ENCODE peak calls at places on chromosomes 7 and 10, in five cellular contexts. P is A673; C is CD8-positive, alpha-beta memory T cell; M is heart right ventricle; L is neuronal stem cell. Z is an unnamed sample. For H3K4me1, the result is how much of the 10 kb centered on the place peaks cover.

GRCh38 chr10:43316988-43317387 is 50.1 kb upstream of the RASGEF1A start:
- DNase-seq in P (no peak), C (no peak), M (no peak), L (no peak), Z (no peak)

GRCh38 chr7:24979470-24979862 is 512 bp downstream of the OSBPL3 start:
- DNase-seq in P (no peak), C (peak), M (peak), L (peak), Z (peak)

GRCh38 chr10:18195060-18195799 is 55.0 kb downstream of the CACNB2 start:
- DNase-seq in P (peak), C (no peak), M (no peak), L (no peak), Z (no peak)

GRCh38 chr10:30415613-30416012 is 18.4 kb upstream of the MAP3K8 start:
- DNase-seq in P (no peak), C (no peak), M (no peak), L (no peak), Z (no peak)

GRCh38 chr7:47045169-47045568 is 536.7 kb downstream of the TNS3 start:
- DNase-seq in P (no peak), C (no peak), M (peak), L (no peak), Z (no peak)

GRCh38 chr7:85770332-85770731 is 583.5 kb upstream of the SEMA3D start:
- DNase-seq in P (no peak), C (no peak), M (no peak), L (no peak), Z (no peak)

GRCh38 chr10:60883187-60883586 is 60.8 kb downstream of the RHOBTB1 start:
- DNase-seq in P (peak), C (no peak), M (peak), L (peak), Z (no peak)

GRCh38 chr10:70551971-70552422 is 50.5 kb downstream of the PRF1 start:
- DNase-seq in P (peak), C (no peak), M (no peak), L (no peak), Z (no peak)

GRCh38 chr10:100986623-100986951 is 710 bp downstream of the MRPL43 start:
- DNase-seq in P (no peak), C (no peak), M (no peak), L (no peak), Z (no peak)

GRCh38 chr7:16130127-16131110 is 290.9 kb downstream of the CRPPA start:
- DNase-seq in P (no peak), C (no peak), M (no peak), L (no peak), Z (no peak)

GRCh38 chr10:100654835-100655759 is 90.3 kb upstream of the PAX2 start:
- DNase-seq in P (peak), C (peak), M (no peak), L (no peak), Z (no peak)

GRCh38 chr7:140393756-140394306 is 4.5 kb downstream of the SLC37A3 start:
- DNase-seq in P (no peak), C (no peak), M (no peak), L (no peak), Z (no peak)

GRCh38 chr7:131111081-131111576 is 216.5 kb upstream of the MKLN1 start:
- DNase-seq in P (peak), C (no peak), M (peak), L (no peak), Z (peak)

GRCh38 chr10:42887734-42888503 is 105.3 kb downstream of the BMS1 start:
- DNase-seq in P (no peak), C (no peak), M (no peak), L (no peak), Z (no peak)

GRCh38 chr10:97943294-97943693 is 87.1 kb downstream of the CRTAC1 start:
- DNase-seq in P (no peak), C (no peak), M (no peak), L (no peak), Z (no peak)

GRCh38 chr7:98559958-98560357 is 57.1 kb upstream of the NPTX2 start:
- DNase-seq in P (peak), C (no peak), M (no peak), L (no peak), Z (no peak)

GRCh38 chr7:131218727-131219128 is 108.9 kb upstream of the MKLN1 start:
- DNase-seq in P (no peak), C (no peak), M (no peak), L (no peak), Z (no peak)

GRCh38 chr10:118472415-118472814 is 123.0 kb downstream of the PRLHR start:
- DNase-seq in P (no peak), C (no peak), M (no peak), L (no peak), Z (no peak)

GRCh38 chr7:91235211-91235832 is 28.9 kb upstream of the FZD1 start:
- DNase-seq in P (no peak), C (no peak), M (no peak), L (no peak), Z (no peak)

GRCh38 chr7:91240546-91240945 is 23.7 kb upstream of the FZD1 start:
- DNase-seq in P (peak), C (no peak), M (no peak), L (no peak), Z (no peak)

GRCh38 chr7:91239772-91240171 is 24.5 kb upstream of the FZD1 start:
- DNase-seq in P (no peak), C (no peak), M (no peak), L (no peak), Z (no peak)

GRCh38 chr7:91242097-91242846 is 22.0 kb upstream of the FZD1 start:
- DNase-seq in P (peak), C (no peak), M (no peak), L (no peak), Z (no peak)

GRCh38 chr7:91239171-91239604 is 25.0 kb upstream of the FZD1 start:
- DNase-seq in P (no peak), C (no peak), M (no peak), L (no peak), Z (no peak)
- H3K27ac ChIP-seq in P (no peak), C (no peak), M (no peak), L (no peak), Z (no peak)

DNA sequence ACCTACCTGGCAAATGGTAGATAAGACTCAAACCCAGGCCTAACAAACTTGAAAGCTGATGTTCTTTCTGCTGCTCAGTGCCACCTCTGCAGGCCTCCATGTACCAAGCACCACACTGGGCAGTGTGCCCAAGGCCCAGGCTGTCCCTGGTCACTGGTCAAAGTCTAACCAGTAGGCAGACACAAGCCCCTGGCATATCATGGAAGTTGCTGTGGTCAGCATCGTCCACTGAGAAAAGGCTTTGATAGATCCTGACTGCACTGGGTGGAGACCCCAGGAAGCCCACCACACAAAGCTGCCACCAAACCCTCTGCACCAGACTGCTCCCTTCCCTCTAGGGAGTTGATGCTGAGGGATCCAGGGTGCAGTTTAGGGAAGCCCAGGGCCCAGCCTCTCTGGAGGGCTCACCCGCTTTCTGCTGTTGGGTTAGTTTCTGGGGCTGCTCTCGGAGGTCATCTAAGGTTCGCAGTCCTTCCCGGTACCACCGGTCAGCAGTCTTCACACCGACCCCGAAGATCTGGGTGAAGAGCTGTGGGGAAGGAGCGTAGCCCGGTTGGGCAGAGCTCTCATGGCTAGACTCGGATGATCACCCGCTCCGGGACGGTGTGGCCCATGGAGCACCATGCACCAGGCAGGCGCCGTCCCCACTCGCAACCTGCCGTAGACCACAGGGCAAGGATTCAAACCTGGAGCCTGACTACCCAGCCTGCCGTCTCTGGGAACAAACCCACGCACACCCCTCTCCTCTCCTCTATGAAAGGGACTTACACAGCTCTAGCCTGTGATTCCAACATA is 6.0 kb downstream of the POLM start:
- DNase-seq in P (no peak), C (no peak), M (no peak), L (no peak), Z (no peak)
- H3K4me1 ChIP-seq in P (under half), C (under half), M (half or more), L (under half), Z (under half)

GRCh38 chr7:100208911-100209408 is 10.8 kb upstream of the PVRIG start:
- DNase-seq in P (no peak), C (no peak), M (no peak), L (no peak), Z (no peak)
- H3K27ac ChIP-seq in P (no peak), C (no peak), M (no peak), L (no peak), Z (no peak)

GRCh38 chr10:77164616-77165311 is 472.8 kb downstream of the KCNMA1 start:
- DNase-seq in P (no peak), C (no peak), M (no peak), L (no peak), Z (no peak)
- H3K4me1 ChIP-seq in P (under half), C (under half), M (under half), L (under half), Z (under half)

GRCh38 chr7:129886818-129887186 is 66.0 kb downstream of the UBE2H start:
- DNase-seq in P (no peak), C (no peak), M (no peak), L (no peak), Z (no peak)

GRCh38 chr7:129887865-129888264 is 64.9 kb downstream of the UBE2H start:
- DNase-seq in P (no peak), C (no peak), M (no peak), L (no peak), Z (no peak)

GRCh38 chr7:129890090-129890489 is 62.7 kb downstream of the UBE2H start:
- DNase-seq in P (no peak), C (no peak), M (no peak), L (no peak), Z (no peak)

GRCh38 chr7:129886184-129886817 is 66.5 kb downstream of the UBE2H start:
- DNase-seq in P (no peak), C (no peak), M (no peak), L (no peak), Z (no peak)

GRCh38 chr7:129889133-129889854 is 63.5 kb downstream of the UBE2H start:
- DNase-seq in P (no peak), C (no peak), M (no peak), L (no peak), Z (no peak)
- H3K27ac ChIP-seq in P (no peak), C (no peak), M (no peak), L (no peak), Z (no peak)